ENCODE peak calls at places on chromosomes 13 and 19, in four cellular contexts. One of them, this sample, is unnamed.

GRCh38 chr19:958967-959685 is 25.0 kb upstream of the WDR18 start:
- DNase-seq in stomach: no peak
- DNase-seq in AG04450: no peak
- DNase-seq in heart left ventricle: no peak
- DNase-seq in this sample: no peak

GRCh38 chr13:57569981-57570380 is 61.6 kb upstream of the PCDH17 start:
- DNase-seq in stomach: no peak
- DNase-seq in AG04450: no peak
- DNase-seq in heart left ventricle: no peak
- DNase-seq in this sample: no peak

GRCh38 chr13:82374719-82375118 is 1507.6 kb downstream of the SLITRK1 start:
- DNase-seq in stomach: no peak
- DNase-seq in AG04450: no peak
- DNase-seq in heart left ventricle: no peak
- DNase-seq in this sample: no peak

GRCh38 chr19:41323023-41323422 is 13.1 kb downstream of the CCDC97 start:
- DNase-seq in stomach: no peak
- DNase-seq in AG04450: peak; percentile 74
- DNase-seq in heart left ventricle: peak; percentile 36
- DNase-seq in this sample: no peak

GRCh38 chr19:8038815-8039214 is 13.7 kb upstream of the CCL25 start:
- DNase-seq in stomach: no peak
- DNase-seq in AG04450: no peak
- DNase-seq in heart left ventricle: no peak
- DNase-seq in this sample: no peak

GRCh38 chr19:33568706-33569105 is 47.1 kb upstream of the PEPD start:
- DNase-seq in stomach: no peak
- DNase-seq in AG04450: no peak
- DNase-seq in heart left ventricle: no peak
- DNase-seq in this sample: no peak

GRCh38 chr19:814108-815078 is 7.4 kb downstream of the PLPPR3 start:
- DNase-seq in stomach: no peak
- DNase-seq in AG04450: no peak
- DNase-seq in heart left ventricle: peak; percentile 19
- DNase-seq in this sample: peak; percentile 40

GRCh38 chr13:98521461-98521860 is 55.4 kb downstream of the STK24 start:
- DNase-seq in stomach: no peak
- DNase-seq in AG04450: no peak
- DNase-seq in heart left ventricle: no peak
- DNase-seq in this sample: no peak

GRCh38 chr13:32535140-32535539 is 3.5 kb downstream of the N4BP2L2 start:
- DNase-seq in stomach: no peak
- DNase-seq in AG04450: no peak
- DNase-seq in heart left ventricle: no peak
- DNase-seq in this sample: no peak

GRCh38 chr19:32018014-32018413 is 327.4 kb upstream of the ZNF507 start:
- DNase-seq in stomach: no peak
- DNase-seq in AG04450: no peak
- DNase-seq in heart left ventricle: no peak
- DNase-seq in this sample: no peak

GRCh38 chr19:49421039-49421877 is 2.0 kb downstream of the PTH2 start:
- DNase-seq in stomach: peak; percentile 55
- DNase-seq in AG04450: no peak
- DNase-seq in heart left ventricle: peak; percentile 76
- DNase-seq in this sample: peak; percentile 59

GRCh38 chr19:40799558-40800338 is 757 bp downstream of the EGLN2 start:
- DNase-seq in stomach: peak; percentile 42
- DNase-seq in AG04450: no peak
- DNase-seq in heart left ventricle: peak; percentile 87
- DNase-seq in this sample: peak; percentile 87

GRCh38 chr19:30362156-30362754 is 9.9 kb upstream of the ZNF536 start:
- DNase-seq in stomach: peak; percentile 10
- DNase-seq in AG04450: no peak
- DNase-seq in heart left ventricle: no peak
- DNase-seq in this sample: no peak

GRCh38 chr13:48333976-48334375 is 30.4 kb downstream of the RB1 start:
- DNase-seq in stomach: no peak
- DNase-seq in AG04450: no peak
- DNase-seq in heart left ventricle: no peak
- DNase-seq in this sample: no peak

GRCh38 chr13:23440821-23441608 is 7.5 kb upstream of the SACS start:
- DNase-seq in stomach: no peak
- DNase-seq in AG04450: no peak
- DNase-seq in heart left ventricle: no peak
- DNase-seq in this sample: no peak

GRCh38 chr19:30419581-30420180 is 47.5 kb downstream of the ZNF536 start:
- DNase-seq in stomach: no peak
- DNase-seq in AG04450: no peak
- DNase-seq in heart left ventricle: no peak
- DNase-seq in this sample: no peak

GRCh38 chr19:1074512-1075283 is 7.7 kb downstream of the ARHGAP45 start:
- DNase-seq in stomach: peak; percentile 94
- DNase-seq in AG04450: no peak
- DNase-seq in heart left ventricle: peak; percentile 91
- DNase-seq in this sample: peak; percentile 91

GRCh38 chr19:16117594-16118033 is 5.9 kb downstream of the RAB8A start:
- DNase-seq in stomach: no peak
- DNase-seq in AG04450: no peak
- DNase-seq in heart left ventricle: no peak
- DNase-seq in this sample: no peak

GRCh38 chr19:10815969-10816635 is 19.9 kb downstream of the TMED1 start:
- DNase-seq in stomach: no peak
- DNase-seq in AG04450: no peak
- DNase-seq in heart left ventricle: no peak
- DNase-seq in this sample: no peak

GRCh38 chr19:13033819-13034611 is 38.7 kb downstream of the NFIX start:
- DNase-seq in stomach: peak; percentile 77
- DNase-seq in AG04450: no peak
- DNase-seq in heart left ventricle: peak; percentile 83
- DNase-seq in this sample: peak; percentile 89

GRCh38 chr13:37202264-37202663 is 96.8 kb upstream of the CSNK1A1L start:
- DNase-seq in stomach: no peak
- DNase-seq in AG04450: peak; percentile 16
- DNase-seq in heart left ventricle: no peak
- DNase-seq in this sample: no peak

GRCh38 chr19:44939668-44940067 is 2.4 kb upstream of the APOC4 start:
- DNase-seq in stomach: no peak
- DNase-seq in AG04450: no peak
- DNase-seq in heart left ventricle: no peak
- DNase-seq in this sample: no peak

GRCh38 chr19:2866495-2867024 is 575 bp upstream of the ZNF556 start:
- DNase-seq in stomach: no peak
- DNase-seq in AG04450: no peak
- DNase-seq in heart left ventricle: no peak
- DNase-seq in this sample: no peak

GRCh38 chr13:36712785-36713184 is 39.0 kb downstream of the SERTM1 start:
- DNase-seq in stomach: no peak
- DNase-seq in AG04450: peak; percentile 2
- DNase-seq in heart left ventricle: no peak
- DNase-seq in this sample: no peak

GRCh38 chr13:89925107-89925506 is 1422.4 kb upstream of the MIR17HG start:
- DNase-seq in stomach: no peak
- DNase-seq in AG04450: no peak
- DNase-seq in heart left ventricle: no peak
- DNase-seq in this sample: no peak

GRCh38 chr19:41548954-41549688 is 26.8 kb upstream of the CEACAM21 start:
- DNase-seq in stomach: peak; percentile 43
- DNase-seq in AG04450: no peak
- DNase-seq in heart left ventricle: no peak
- DNase-seq in this sample: no peak

GRCh38 chr13:80274643-80275042 is 66.3 kb downstream of the SPRY2 start:
- DNase-seq in stomach: no peak
- DNase-seq in AG04450: no peak
- DNase-seq in heart left ventricle: no peak
- DNase-seq in this sample: no peak

GRCh38 chr13:37769078-37769477 is 100.5 kb downstream of the TRPC4 start:
- DNase-seq in stomach: no peak
- DNase-seq in AG04450: no peak
- DNase-seq in heart left ventricle: no peak
- DNase-seq in this sample: no peak

GRCh38 chr19:38034153-38034835 is 127.3 kb downstream of the SIPA1L3 start:
- DNase-seq in stomach: no peak
- DNase-seq in AG04450: no peak
- DNase-seq in heart left ventricle: no peak
- DNase-seq in this sample: no peak

GRCh38 chr19:2625434-2625833 is 77.1 kb downstream of the GNG7 start:
- DNase-seq in stomach: peak; percentile 55
- DNase-seq in AG04450: no peak
- DNase-seq in heart left ventricle: peak; percentile 53
- DNase-seq in this sample: no peak

GRCh38 chr13:39263531-39263930 is 225.3 kb downstream of the NHLRC3 start:
- DNase-seq in stomach: no peak
- DNase-seq in AG04450: no peak
- DNase-seq in heart left ventricle: no peak
- DNase-seq in this sample: no peak
- H3K4me3 ChIP-seq in stomach: no peak overlapping the region
- H3K4me3 ChIP-seq in AG04450: no peak overlapping the region
- H3K4me3 ChIP-seq in heart left ventricle: no peak overlapping the region
- H3K4me3 ChIP-seq in this sample: no peak overlapping the region

GRCh38 chr13:51826606-51827005 is 18.4 kb downstream of the TMEM272 start:
- DNase-seq in stomach: no peak
- DNase-seq in AG04450: no peak
- DNase-seq in heart left ventricle: peak; percentile 64
- DNase-seq in this sample: no peak

GRCh38 chr13:51825165-51825592 is 19.8 kb downstream of the TMEM272 start:
- DNase-seq in stomach: no peak
- DNase-seq in AG04450: no peak
- DNase-seq in heart left ventricle: no peak
- DNase-seq in this sample: no peak

GRCh38 chr13:51827254-51827653 is 17.7 kb downstream of the TMEM272 start:
- DNase-seq in stomach: no peak
- DNase-seq in AG04450: no peak
- DNase-seq in heart left ventricle: no peak
- DNase-seq in this sample: no peak

GRCh38 chr13:51823861-51824260 is 19.9 kb upstream of the DHRS12 start:
- DNase-seq in stomach: no peak
- DNase-seq in AG04450: no peak
- DNase-seq in heart left ventricle: no peak
- DNase-seq in this sample: no peak

DNA sequence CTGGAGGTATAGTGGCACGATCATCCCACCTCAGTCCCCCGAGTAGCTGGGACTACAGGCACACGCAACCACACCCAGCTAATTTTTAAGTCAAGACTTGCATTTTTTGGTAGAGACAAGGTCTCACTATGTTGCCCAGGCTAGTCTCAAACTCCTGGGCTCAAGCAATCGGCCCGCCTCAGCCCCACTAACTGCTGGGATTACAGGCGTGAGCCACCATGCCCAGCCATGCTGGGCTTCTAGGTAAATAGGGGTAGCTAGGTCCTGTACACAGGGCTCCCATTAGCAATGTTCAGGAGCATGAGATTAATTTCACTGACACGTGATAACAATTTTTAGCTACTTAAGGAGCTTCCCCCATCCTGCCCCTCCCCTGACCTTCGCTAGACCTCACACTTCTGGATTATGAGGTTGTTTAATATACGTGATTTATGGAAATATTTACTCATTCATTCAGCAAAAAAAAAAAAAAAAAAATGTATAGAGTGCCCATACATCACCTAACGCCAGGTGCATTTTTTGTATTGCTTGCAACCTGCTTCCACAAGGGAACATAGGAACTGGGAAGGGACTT is 19.2 kb downstream of the TMEM272 start:
- DNase-seq in stomach: no peak
- DNase-seq in AG04450: no peak
- DNase-seq in heart left ventricle: no peak
- DNase-seq in this sample: no peak
- H3K27ac ChIP-seq in stomach: peak overlapping the region; percentile 68
- H3K27ac ChIP-seq in AG04450: no peak overlapping the region
- H3K27ac ChIP-seq in heart left ventricle: peak overlapping the region; percentile 73
- H3K27ac ChIP-seq in this sample: no peak overlapping the region

DNA sequence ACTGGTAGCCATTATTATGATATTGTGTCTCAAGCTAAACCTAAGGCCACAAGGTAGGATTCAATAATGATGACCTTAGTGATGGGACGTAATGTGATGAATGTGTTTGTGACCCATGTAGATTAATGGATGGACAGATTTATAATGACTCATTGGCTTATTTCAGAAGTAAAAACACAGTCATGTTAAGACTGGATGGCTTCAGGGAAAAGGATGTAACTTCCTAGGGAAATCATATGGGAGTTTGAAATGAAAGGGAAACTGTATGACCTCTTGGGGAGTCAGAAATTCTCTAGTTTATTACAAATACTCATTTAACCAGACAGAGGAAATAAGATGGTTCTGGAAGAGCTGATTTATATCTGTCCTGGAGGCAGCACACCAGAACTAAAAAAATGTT is 3.0 kb downstream of the EDNRB start:
- DNase-seq in stomach: no peak
- DNase-seq in AG04450: no peak
- DNase-seq in heart left ventricle: no peak
- DNase-seq in this sample: no peak
- H3K4me3 ChIP-seq in stomach: peak overlapping the region; percentile 57
- H3K4me3 ChIP-seq in AG04450: no peak overlapping the region
- H3K4me3 ChIP-seq in heart left ventricle: peak overlapping the region; percentile 74
- H3K4me3 ChIP-seq in this sample: no peak overlapping the region

GRCh38 chr19:35556025-35556590 is 7.3 kb downstream of the ATP4A start:
- DNase-seq in stomach: no peak
- DNase-seq in AG04450: no peak
- DNase-seq in heart left ventricle: no peak
- DNase-seq in this sample: no peak

GRCh38 chr19:35553385-35554000 is 8.1 kb downstream of the TMEM147 start:
- DNase-seq in stomach: no peak
- DNase-seq in AG04450: no peak
- DNase-seq in heart left ventricle: no peak
- DNase-seq in this sample: no peak

GRCh38 chr19:35554076-35554475 is 8.7 kb downstream of the TMEM147 start:
- DNase-seq in stomach: no peak
- DNase-seq in AG04450: no peak
- DNase-seq in heart left ventricle: no peak
- DNase-seq in this sample: no peak

GRCh38 chr19:35556846-35557538 is 6.5 kb downstream of the ATP4A start:
- DNase-seq in stomach: no peak
- DNase-seq in AG04450: no peak
- DNase-seq in heart left ventricle: no peak
- DNase-seq in this sample: peak; percentile 41

DNA sequence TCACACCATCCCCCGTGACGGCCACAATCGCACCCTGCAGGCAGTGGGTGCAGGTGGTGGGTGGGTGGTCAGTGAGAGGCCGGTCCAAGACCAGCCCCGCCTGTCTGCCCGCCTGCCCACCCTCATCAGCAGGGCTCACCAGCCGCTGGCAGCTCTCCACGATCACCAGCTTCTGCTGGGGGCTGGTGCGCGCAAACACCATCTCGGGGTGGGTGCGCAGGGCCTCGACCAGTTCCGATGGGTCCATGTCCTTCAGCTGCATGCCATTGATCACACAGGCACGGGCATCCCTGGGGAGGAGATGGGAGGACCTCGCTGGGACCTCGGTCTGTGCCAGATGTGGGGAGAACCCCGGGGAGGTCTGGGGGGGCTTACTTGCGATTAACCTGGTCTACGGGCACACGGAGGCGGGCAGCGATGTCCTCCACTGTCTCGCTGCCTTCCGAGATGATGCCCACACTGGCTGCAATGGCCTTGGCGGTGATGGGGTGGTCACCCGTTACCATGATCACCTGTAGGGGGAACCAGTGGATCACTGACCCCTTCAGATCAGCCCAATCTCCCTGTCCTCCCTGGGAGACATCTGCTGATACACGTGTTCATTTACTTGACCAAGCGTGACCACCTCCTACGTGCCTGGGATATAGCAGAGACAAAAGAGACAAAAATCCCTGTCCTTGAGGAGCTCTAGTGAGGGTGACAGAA is 8.0 kb downstream of the ATP4A start:
- DNase-seq in stomach: no peak
- DNase-seq in AG04450: no peak
- DNase-seq in heart left ventricle: no peak
- DNase-seq in this sample: no peak
- H3K27ac ChIP-seq in stomach: no peak overlapping the region
- H3K27ac ChIP-seq in AG04450: no peak overlapping the region
- H3K27ac ChIP-seq in heart left ventricle: no peak overlapping the region
- H3K27ac ChIP-seq in this sample: no peak overlapping the region

This sample was measured in pancreas.